ENCODE peak calls at places on chromosome 17, in nine cellular contexts. C, S, G, Z, P, L, T, E and R are unnamed samples. For H3K9me3, the result is how much of the 10 kb centered on the place peaks cover.

GRCh38 chr17:58351710-58352017 is 337 bp downstream of the SUPT4H1 start:
- DNase-seq in Z (no peak), T (no peak), P (no peak), L (no peak), C (no peak), G (no peak), S (no peak), E (no peak), R (no peak)

GRCh38 chr17:55964191-55964590 is 189.1 kb upstream of the ANKFN1 start:
- DNase-seq in P (no peak), C (no peak), L (no peak), S (no peak), G (no peak), Z (no peak), E (no peak), T (no peak), R (no peak)

GRCh38 chr17:81198826-81199481 is 23.8 kb downstream of the CEP131 start:
- DNase-seq in G (no peak), S (no peak), E (no peak), T (no peak), P (no peak), C (no peak), L (no peak), Z (no peak), R (no peak)

GRCh38 chr17:29590979-29591736 is 1.7 kb upstream of the GIT1 start:
- DNase-seq in S (no peak), P (peak), Z (peak), T (peak), G (peak), E (no peak), C (peak), L (peak), R (peak)

GRCh38 chr17:78535285-78536197 is 41.7 kb downstream of the DNAH17 start:
- DNase-seq in P (no peak), S (no peak), E (peak), T (peak), C (no peak), L (no peak), G (no peak), Z (peak), R (no peak)

GRCh38 chr17:59357219-59357699 is 25.8 kb downstream of the YPEL2 start:
- DNase-seq in P (no peak), Z (no peak), T (no peak), C (no peak), G (peak), L (no peak), S (no peak), E (no peak), R (no peak)

GRCh38 chr17:60224064-60224463 is 74.3 kb downstream of the CA4 start:
- DNase-seq in G (no peak), E (no peak), L (no peak), S (no peak), Z (no peak), C (no peak), T (no peak), P (no peak), R (no peak)

GRCh38 chr17:64777413-64778101 is 115.5 kb upstream of the SMURF2 start:
- DNase-seq in S (no peak), C (no peak), G (no peak), E (no peak), L (peak), P (peak), Z (peak), T (no peak), R (no peak)

GRCh38 chr17:80820331-80820730 is 171.3 kb upstream of the CHMP6 start:
- DNase-seq in P (peak), C (no peak), T (no peak), Z (peak), G (no peak), E (no peak), L (no peak), S (no peak), R (no peak)

GRCh38 chr17:7004398-7005253 is 7.8 kb upstream of the RNASEK start:
- DNase-seq in T (peak), C (no peak), G (no peak), L (peak), P (no peak), E (peak), S (no peak), Z (no peak), R (no peak)

GRCh38 chr17:75109047-75109406 is 742 bp upstream of the ARMC7 start:
- DNase-seq in L (peak), C (no peak), G (no peak), Z (no peak), P (no peak), E (no peak), S (no peak), T (no peak), R (no peak)

GRCh38 chr17:51764387-51764971 is 394.0 kb downstream of the CA10 start:
- DNase-seq in S (no peak), G (peak), T (peak), P (no peak), L (peak), E (peak), C (peak), Z (no peak), R (peak)

GRCh38 chr17:34673995-34674900 is 94.9 kb downstream of the TMEM132E start:
- DNase-seq in E (no peak), T (no peak), C (no peak), P (no peak), L (no peak), Z (no peak), G (no peak), S (no peak), R (no peak)

GRCh38 chr17:4483012-4483840 is 15.5 kb upstream of the SPNS2 start:
- DNase-seq in T (peak), Z (no peak), S (no peak), C (no peak), G (peak), E (no peak), L (no peak), P (peak), R (no peak)

GRCh38 chr17:82677353-82677925 is 21.1 kb downstream of the RAB40B start:
- DNase-seq in L (no peak), E (no peak), P (no peak), Z (no peak), G (no peak), C (no peak), T (no peak), S (no peak), R (no peak)

GRCh38 chr17:57444632-57445031 is 188.3 kb downstream of the MSI2 start:
- DNase-seq in E (no peak), G (no peak), L (no peak), P (no peak), Z (no peak), T (no peak), C (no peak), S (no peak), R (no peak)

GRCh38 chr17:77957215-77957868 is 1.2 kb upstream of the TNRC6C start:
- DNase-seq in G (peak), L (no peak), Z (no peak), E (no peak), T (peak), C (no peak), P (no peak), S (no peak), R (no peak)

GRCh38 chr17:28807925-28808641 is 34.5 kb downstream of the FAM222B start:
- DNase-seq in S (no peak), Z (no peak), E (peak), T (peak), P (no peak), G (peak), C (peak), L (no peak), R (no peak)

GRCh38 chr17:6019959-6020358 is 50.2 kb upstream of the WSCD1 start:
- DNase-seq in T (no peak), P (no peak), L (no peak), E (no peak), S (no peak), G (no peak), C (no peak), Z (no peak), R (no peak)

GRCh38 chr17:81085420-81085911 is 50.5 kb downstream of the BAIAP2 start:
- DNase-seq in E (no peak), Z (no peak), C (no peak), L (no peak), P (no peak), T (no peak), S (no peak), G (no peak), R (no peak)

GRCh38 chr17:34665803-34666763 is 86.7 kb downstream of the TMEM132E start:
- DNase-seq in G (no peak), C (no peak), L (peak), S (no peak), Z (no peak), P (no peak), T (no peak), E (no peak), R (peak)

GRCh38 chr17:20028436-20028835 is 19.3 kb downstream of the SPECC1 start:
- DNase-seq in T (no peak), S (no peak), C (no peak), L (no peak), G (no peak), Z (no peak), E (no peak), P (no peak), R (no peak)

GRCh38 chr17:18984273-18985114 is 20.1 kb downstream of the FAM83G start:
- DNase-seq in Z (no peak), G (no peak), P (no peak), E (peak), L (no peak), T (no peak), S (no peak), C (no peak), R (no peak)

GRCh38 chr17:39738568-39738901 is 797 bp downstream of the GRB7 start:
- DNase-seq in P (no peak), L (no peak), C (no peak), E (peak), T (peak), S (no peak), G (no peak), Z (no peak), R (no peak)

GRCh38 chr17:56594528-56595418 is 1.3 kb downstream of the NOG start:
- DNase-seq in T (peak), P (peak), S (no peak), E (no peak), C (no peak), G (peak), Z (peak), L (no peak), R (peak)

GRCh38 chr17:29215174-29215573 is 31.5 kb upstream of the CRYBA1 start:
- DNase-seq in C (no peak), Z (no peak), L (no peak), P (no peak), T (no peak), E (no peak), S (no peak), G (no peak), R (no peak)

GRCh38 chr17:79085921-79086551 is 11.4 kb downstream of the ENGASE start:
- DNase-seq in P (no peak), G (no peak), E (no peak), C (no peak), S (no peak), L (no peak), Z (no peak), T (no peak), R (no peak)

GRCh38 chr17:67441052-67441738 is 64.1 kb downstream of the PITPNC1 start:
- DNase-seq in P (no peak), Z (peak), L (no peak), G (peak), T (peak), C (no peak), E (no peak), S (no peak), R (no peak)

DNA sequence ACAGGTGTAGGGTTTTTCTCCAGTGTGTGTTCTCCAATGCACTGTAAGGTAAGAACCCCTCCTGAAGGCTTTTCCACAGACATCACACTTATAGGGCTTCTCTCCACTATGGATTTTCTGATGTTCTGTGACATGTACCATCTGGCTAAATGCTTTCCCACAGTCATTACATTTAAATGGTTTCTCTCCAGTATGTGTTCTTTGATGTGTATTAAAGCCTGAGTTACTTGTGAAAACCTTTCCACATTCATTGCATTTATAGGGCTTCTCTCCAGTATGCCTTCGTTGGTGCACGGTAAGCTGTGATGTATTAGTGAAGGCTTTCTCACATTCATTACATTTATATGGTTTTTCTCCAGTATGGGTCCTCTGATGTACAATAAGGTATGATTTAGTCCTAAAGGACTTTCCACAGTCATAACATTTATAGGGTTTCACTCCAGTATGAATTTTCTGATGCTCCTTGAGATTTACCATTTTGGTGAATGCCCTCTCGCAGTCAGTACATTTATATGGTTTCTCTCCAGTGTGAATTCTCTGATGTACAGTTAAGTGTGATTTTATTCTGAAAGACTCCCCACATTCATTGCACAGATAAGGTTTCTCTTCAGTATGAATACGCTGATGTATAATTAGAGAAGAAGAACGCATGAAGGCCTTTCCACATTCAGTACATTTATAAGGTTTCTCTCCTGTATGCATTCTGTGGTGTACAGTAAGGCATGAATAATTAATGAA is 30.9 kb downstream of the ZNF624 start:
- DNase-seq in S (no peak), E (no peak), Z (no peak), P (no peak), G (no peak), C (no peak), T (no peak), L (no peak), R (no peak)
- H3K9me3 ChIP-seq in S (half or more), E (under half), Z (half or more), P (half or more), G (under half), C (half or more), T (half or more), L (half or more), R (under half)

GRCh38 chr17:45172541-45173286 is 11.0 kb downstream of the HEXIM2 start:
- DNase-seq in Z (peak), G (peak), P (peak), L (peak), T (peak), S (no peak), E (peak), C (peak), R (no peak)

GRCh38 chr17:45170280-45170975 is 8.8 kb downstream of the HEXIM2 start:
- DNase-seq in G (no peak), P (no peak), T (no peak), C (no peak), Z (no peak), S (no peak), L (no peak), E (no peak), R (no peak)

GRCh38 chr17:45170976-45171337 is 9.3 kb downstream of the HEXIM2 start:
- DNase-seq in P (peak), E (peak), T (peak), G (peak), Z (peak), C (peak), L (peak), S (no peak), R (peak)

GRCh38 chr17:45172232-45172540 is 10.5 kb downstream of the HEXIM2 start:
- DNase-seq in G (no peak), C (no peak), S (no peak), T (no peak), P (no peak), E (no peak), Z (no peak), L (no peak), R (no peak)

GRCh38 chr17:45171338-45172231 is 9.9 kb downstream of the HEXIM2 start:
- DNase-seq in Z (peak), L (no peak), G (no peak), P (peak), E (peak), T (peak), S (no peak), C (peak), R (no peak)
- H3K4me3 ChIP-seq in Z (peak), L (peak), G (peak), P (peak), E (peak), T (peak), S (peak), C (peak), R (no peak)

DNA sequence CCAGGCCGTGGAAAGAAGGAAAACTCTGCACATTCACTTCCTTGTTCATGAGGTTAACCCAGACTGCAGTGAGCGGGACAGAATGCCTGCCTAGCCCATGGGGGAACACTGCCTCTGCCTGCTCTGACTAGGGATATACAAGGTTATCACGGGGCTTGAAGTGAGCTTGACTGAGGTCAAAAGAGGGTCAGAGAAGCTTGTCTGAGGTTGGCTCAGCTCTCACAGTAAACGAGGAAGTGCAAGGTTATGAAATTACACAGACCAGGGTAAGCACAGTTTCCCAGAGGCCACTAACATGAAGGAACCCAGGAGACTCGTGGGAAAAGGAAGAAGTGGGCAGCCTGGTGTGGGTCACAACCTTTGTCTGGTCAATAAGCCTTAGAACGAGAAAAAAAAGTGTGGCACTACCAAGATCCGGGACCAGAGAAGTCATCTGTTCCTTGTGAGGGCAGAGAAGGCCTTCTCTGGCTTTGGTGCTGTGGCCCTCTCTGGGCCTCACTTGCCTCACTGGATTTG is 28.8 kb downstream of the HIC1 start:
- DNase-seq in Z (peak), T (peak), S (no peak), G (no peak), P (peak), C (no peak), E (no peak), L (no peak), R (no peak)
- TF ChIP-seq CTCF in Z (peak), T (no peak), S (no peak), G (no peak), P (no peak), C (no peak), E (no peak), L (no peak), R (no peak)

DNA sequence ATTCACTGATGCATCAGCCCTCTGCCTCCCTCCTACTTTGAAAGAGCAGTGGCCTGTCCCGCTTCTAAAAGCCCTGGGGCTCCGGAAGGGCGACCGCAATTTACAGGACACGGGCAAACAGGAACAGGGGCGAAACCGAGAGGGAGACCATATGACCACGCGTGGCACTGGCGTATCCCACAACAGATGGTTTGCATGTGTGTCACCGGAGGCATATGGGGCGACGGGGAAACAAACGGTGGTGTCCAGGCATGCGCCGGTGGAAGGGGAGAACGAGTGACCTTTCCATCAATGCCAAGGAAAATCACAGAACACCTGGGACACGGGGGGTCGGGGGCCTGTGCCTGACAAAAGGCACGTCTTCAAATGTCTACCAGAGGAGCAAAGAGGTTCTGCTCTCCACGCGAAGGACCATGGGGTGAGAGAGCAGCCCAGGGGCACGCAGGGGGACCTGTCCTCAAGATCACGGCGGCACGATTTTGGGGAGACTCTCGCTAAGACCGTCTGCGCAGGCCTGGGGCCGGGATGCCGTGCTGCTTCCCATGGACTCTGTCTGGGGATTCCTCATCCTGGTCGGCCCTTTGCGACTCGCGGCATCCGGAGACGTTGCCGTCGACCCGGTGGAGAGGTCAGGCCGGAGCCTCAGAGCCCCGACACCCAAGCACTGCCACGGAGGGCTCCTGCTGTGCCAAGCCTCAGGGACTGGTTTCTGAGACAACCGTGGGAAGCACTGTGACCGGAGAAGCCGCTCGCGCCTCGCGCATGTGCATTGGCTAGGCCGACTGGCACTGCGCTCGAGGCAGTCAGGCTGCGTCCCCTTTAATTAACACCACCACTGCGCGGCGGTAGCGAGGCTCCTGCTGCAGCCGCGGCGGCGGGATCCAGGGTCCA is 12.8 kb upstream of the KCNJ18 start:
- DNase-seq in G (no peak), T (no peak), C (no peak), L (no peak), S (no peak), E (no peak), Z (no peak), P (no peak), R (no peak)
- H3K9me3 ChIP-seq in G (under half), T (under half), C (under half), L (under half), S (under half), E (under half), Z (under half), P (under half), R (under half)

GRCh38 chr17:49229076-49229804 is 1.3 kb downstream of the PHOSPHO1 start:
- DNase-seq in C (no peak), L (peak), G (no peak), T (no peak), E (no peak), S (no peak), Z (no peak), P (no peak), R (no peak)
- H3K4me3 ChIP-seq in C (no peak), L (peak), G (no peak), T (no peak), E (no peak), S (no peak), Z (no peak), P (peak), R (no peak)

DNA sequence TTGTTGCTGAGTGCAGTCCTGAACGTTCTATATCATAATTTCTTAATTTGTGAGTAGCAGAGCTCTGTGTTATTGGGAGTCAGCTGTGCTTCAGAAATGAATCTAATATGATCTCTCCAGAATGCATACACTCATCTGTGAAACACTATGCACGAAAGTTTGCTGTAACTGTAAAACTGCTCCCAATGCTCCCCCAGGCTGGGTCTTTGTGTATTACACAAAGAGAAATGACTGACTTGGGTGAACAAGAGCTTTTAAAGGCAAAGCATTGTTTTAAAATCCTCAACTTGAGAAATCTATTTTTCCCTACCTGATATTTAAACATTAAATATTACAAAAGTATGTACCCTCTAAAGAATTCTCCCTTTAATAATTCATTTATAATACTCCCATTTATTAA is 636.7 kb upstream of the KIF2B start:
- DNase-seq in L (no peak), P (no peak), C (no peak), E (no peak), S (no peak), G (no peak), Z (no peak), T (no peak), R (peak)
- TF ChIP-seq CTCF in L (no peak), P (no peak), C (no peak), E (no peak), S (no peak), G (no peak), Z (no peak), T (no peak), R (peak)